ENCODE peak calls at places on chromosomes 2 and 18, in seven cellular contexts. F is keratinocyte; E is A172; B is GM06990; O is CD8-positive, alpha-beta memory T cell; Q is A549; J is adrenal gland. U is an unnamed sample.

GRCh38 chr2:43464546-43464945 is 131.3 kb downstream of the THADA start:
- DNase-seq in F (no peak), E (no peak), B (no peak), O (no peak), Q (no peak), J (no peak), U (no peak)

GRCh38 chr2:127410871-127411396 is 7.3 kb upstream of the PROC start:
- DNase-seq in F (no peak), E (peak; percentile 85), B (no peak), O (no peak), Q (peak; percentile 50), J (peak; percentile 45), U (no peak)

GRCh38 chr2:234395801-234396478 is 100.9 kb downstream of the ARL4C start:
- DNase-seq in F (no peak), E (no peak), B (no peak), O (no peak), Q (no peak), J (no peak), U (no peak)

GRCh38 chr2:52934920-52935640 is 832.5 kb upstream of the CHAC2 start:
- DNase-seq in F (no peak), E (no peak), B (no peak), O (no peak), Q (no peak), J (no peak), U (no peak)

GRCh38 chr2:191265311-191266170 is 20.3 kb downstream of the MYO1B start:
- DNase-seq in F (no peak), E (no peak), B (no peak), O (no peak), Q (no peak), J (no peak), U (no peak)

GRCh38 chr2:162992828-162993227 is 154.3 kb upstream of the KCNH7 start:
- DNase-seq in F (no peak), E (no peak), B (no peak), O (no peak), Q (no peak), J (no peak), U (no peak)

GRCh38 chr2:143161982-143162837 is 33.0 kb downstream of the ARHGAP15 start:
- DNase-seq in F (no peak), E (peak; percentile 57), B (no peak), O (peak; percentile 31), Q (no peak), J (peak; percentile 58), U (peak; percentile 26)

GRCh38 chr18:26133652-26134051 is at the start of gene PSMA8:
- DNase-seq in F (no peak), E (no peak), B (peak; percentile 82), O (peak; percentile 32), Q (no peak), J (peak; percentile 23), U (no peak)

GRCh38 chr18:80245781-80246655 is 1.3 kb downstream of the PARD6G start:
- DNase-seq in F (no peak), E (no peak), B (no peak), O (no peak), Q (no peak), J (no peak), U (no peak)

GRCh38 chr2:151669585-151670081 is 64.6 kb downstream of the NEB start:
- DNase-seq in F (no peak), E (no peak), B (no peak), O (no peak), Q (no peak), J (no peak), U (no peak)

GRCh38 chr2:189149981-189150380 is 29.6 kb downstream of the COL5A2 start:
- DNase-seq in F (no peak), E (no peak), B (no peak), O (no peak), Q (no peak), J (no peak), U (no peak)

GRCh38 chr2:35293261-35293660 is 1062.3 kb upstream of the CRIM1 start:
- DNase-seq in F (no peak), E (no peak), B (no peak), O (no peak), Q (no peak), J (no peak), U (no peak)

GRCh38 chr2:149100739-149101699 is 62.5 kb downstream of the LYPD6B start:
- DNase-seq in F (peak; percentile 19), E (no peak), B (no peak), O (no peak), Q (no peak), J (no peak), U (no peak)

GRCh38 chr2:8662239-8662879 is 19.5 kb upstream of the ID2 start:
- DNase-seq in F (no peak), E (peak; percentile 90), B (no peak), O (no peak), Q (peak; percentile 91), J (peak; percentile 63), U (no peak)

GRCh38 chr2:43092520-43093179 is 133.8 kb downstream of the ZFP36L2 start:
- DNase-seq in F (no peak), E (no peak), B (no peak), O (no peak), Q (no peak), J (no peak), U (no peak)